ENCODE peak calls at places on chromosomes 1 and 21, in four cellular contexts. D, G, F and C are unnamed samples.

GRCh38 chr1:198560093-198560638 is 19.7 kb upstream of the ATP6V1G3 start:
- DNase-seq in D (peak), G (no peak), F (no peak), C (no peak)

GRCh38 chr1:200042119-200042436 is 14.6 kb downstream of the NR5A2 start:
- DNase-seq in D (no peak), G (peak), F (no peak), C (no peak)

GRCh38 chr1:202967684-202968281 is 726 bp upstream of the CYB5R1 start:
- DNase-seq in D (no peak), G (no peak), F (no peak), C (no peak)

GRCh38 chr1:201499795-201500669 is 6.9 kb downstream of the CSRP1 start:
- DNase-seq in D (no peak), G (no peak), F (peak), C (no peak)

GRCh38 chr1:161091093-161091492 is 1.7 kb upstream of the NECTIN4 start:
- DNase-seq in D (no peak), G (no peak), F (no peak), C (no peak)

GRCh38 chr1:52296345-52296744 is 69.7 kb downstream of the CC2D1B start:
- DNase-seq in D (peak), G (no peak), F (no peak), C (peak)

GRCh38 chr1:7551442-7551841 is 219.7 kb upstream of the VAMP3 start:
- DNase-seq in D (no peak), G (no peak), F (peak), C (no peak)

GRCh38 chr1:205920159-205920558 is 23.1 kb downstream of the SLC26A9 start:
- DNase-seq in D (peak), G (peak), F (no peak), C (no peak)

GRCh38 chr1:112803906-112804762 is 89.0 kb upstream of the PPM1J start:
- DNase-seq in D (peak), G (no peak), F (peak), C (peak)

GRCh38 chr21:40053007-40053406 is 185.8 kb downstream of the PCP4 start:
- DNase-seq in D (peak), G (no peak), F (peak), C (no peak)

GRCh38 chr1:151134396-151134795 is 12.0 kb downstream of the SEMA6C start:
- DNase-seq in D (no peak), G (no peak), F (peak), C (no peak)

GRCh38 chr1:81484284-81484683 is 316.4 kb upstream of the ADGRL2 start:
- DNase-seq in D (no peak), G (no peak), F (no peak), C (no peak)

GRCh38 chr1:165364432-165365133 is 8.1 kb upstream of the LMX1A start:
- DNase-seq in D (no peak), G (no peak), F (no peak), C (peak)

GRCh38 chr1:14570514-14570913 is 28.0 kb upstream of the KAZN start:
- DNase-seq in D (peak), G (no peak), F (no peak), C (no peak)

GRCh38 chr21:46569071-46569470 is 35.8 kb downstream of the S100B start:
- DNase-seq in D (no peak), G (no peak), F (no peak), C (no peak)

GRCh38 chr1:4614371-4615137 is 39.9 kb upstream of the AJAP1 start:
- DNase-seq in D (no peak), G (no peak), F (peak), C (no peak)

GRCh38 chr1:177912991-177913390 is 56.9 kb downstream of the SEC16B start:
- DNase-seq in D (peak), G (no peak), F (no peak), C (no peak)

GRCh38 chr1:58848818-58849411 is 65.1 kb upstream of the JUN start:
- DNase-seq in D (peak), G (peak), F (peak), C (peak)

GRCh38 chr21:23968008-23968407 is 1639.3 kb downstream of the MRPL39 start:
- DNase-seq in D (no peak), G (no peak), F (no peak), C (no peak)

GRCh38 chr1:235073968-235074334 is 54.7 kb downstream of the TOMM20 start:
- DNase-seq in D (no peak), G (no peak), F (peak), C (no peak)

GRCh38 chr1:63920154-63921117 is 146.6 kb downstream of the ROR1 start:
- DNase-seq in D (peak), G (no peak), F (no peak), C (peak)

GRCh38 chr1:88801575-88802208 is 89.7 kb downstream of the GTF2B start:
- DNase-seq in D (peak), G (no peak), F (no peak), C (peak)

GRCh38 chr1:205300149-205300548 is 21.4 kb downstream of the NUAK2 start:
- DNase-seq in D (no peak), G (no peak), F (no peak), C (no peak)

GRCh38 chr1:27601321-27601770 is 2.6 kb downstream of the AHDC1 start:
- DNase-seq in D (no peak), G (no peak), F (peak), C (no peak)

GRCh38 chr1:85325920-85326319 is 49.5 kb upstream of the BCL10 start:
- DNase-seq in D (peak), G (no peak), F (no peak), C (no peak)

GRCh38 chr1:11407301-11407994 is 71.5 kb upstream of the DISP3 start:
- DNase-seq in D (peak), G (no peak), F (no peak), C (no peak)

GRCh38 chr1:149979972-149980548 is 30.5 kb downstream of the OTUD7B start:
- DNase-seq in D (no peak), G (no peak), F (no peak), C (no peak)